ENCODE peak calls at places on chromosomes 1 and 21, in eight cellular contexts. One of them, this sample, is unnamed.

GRCh38 chr1:164361927-164362326 is 197.1 kb upstream of the PBX1 start:
- DNase-seq in breast epithelium: no peak
- DNase-seq in HepG2: no peak
- DNase-seq in suprapubic skin: no peak
- DNase-seq in K562: no peak
- DNase-seq in H1: no peak
- DNase-seq in HCT116: no peak
- DNase-seq in sigmoid colon: no peak
- DNase-seq in this sample: no peak

GRCh38 chr1:44423706-44424546 is 18.9 kb downstream of the RNF220 start:
- DNase-seq in breast epithelium: peak
- DNase-seq in HepG2: no peak
- DNase-seq in suprapubic skin: no peak
- DNase-seq in K562: no peak
- DNase-seq in H1: no peak
- DNase-seq in HCT116: no peak
- DNase-seq in sigmoid colon: peak
- DNase-seq in this sample: peak

GRCh38 chr1:26828352-26829093 is 2.0 kb downstream of the ZDHHC18 start:
- DNase-seq in breast epithelium: no peak
- DNase-seq in HepG2: no peak
- DNase-seq in suprapubic skin: no peak
- DNase-seq in K562: no peak
- DNase-seq in H1: no peak
- DNase-seq in HCT116: no peak
- DNase-seq in sigmoid colon: no peak
- DNase-seq in this sample: peak

GRCh38 chr1:34476371-34476770 is 278.5 kb upstream of the GJB5 start:
- DNase-seq in breast epithelium: no peak
- DNase-seq in HepG2: no peak
- DNase-seq in suprapubic skin: no peak
- DNase-seq in K562: no peak
- DNase-seq in H1: no peak
- DNase-seq in HCT116: no peak
- DNase-seq in sigmoid colon: no peak
- DNase-seq in this sample: no peak

GRCh38 chr1:205658943-205659581 is 21.2 kb downstream of the SLC45A3 start:
- DNase-seq in breast epithelium: peak
- DNase-seq in HepG2: peak
- DNase-seq in suprapubic skin: peak
- DNase-seq in K562: peak
- DNase-seq in H1: no peak
- DNase-seq in HCT116: no peak
- DNase-seq in sigmoid colon: peak
- DNase-seq in this sample: peak

GRCh38 chr1:190615818-190616217 is 138.2 kb upstream of the BRINP3 start:
- DNase-seq in breast epithelium: no peak
- DNase-seq in HepG2: no peak
- DNase-seq in suprapubic skin: no peak
- DNase-seq in K562: no peak
- DNase-seq in H1: peak
- DNase-seq in HCT116: no peak
- DNase-seq in sigmoid colon: no peak
- DNase-seq in this sample: no peak

GRCh38 chr1:111605553-111605952 is 14.0 kb upstream of the RAP1A start:
- DNase-seq in breast epithelium: no peak
- DNase-seq in HepG2: no peak
- DNase-seq in suprapubic skin: peak
- DNase-seq in K562: no peak
- DNase-seq in H1: no peak
- DNase-seq in HCT116: no peak
- DNase-seq in sigmoid colon: peak
- DNase-seq in this sample: no peak

GRCh38 chr1:225670806-225671733 is 18.1 kb upstream of the ENAH start:
- DNase-seq in breast epithelium: no peak
- DNase-seq in HepG2: peak
- DNase-seq in suprapubic skin: no peak
- DNase-seq in K562: no peak
- DNase-seq in H1: no peak
- DNase-seq in HCT116: no peak
- DNase-seq in sigmoid colon: no peak
- DNase-seq in this sample: no peak

GRCh38 chr21:33403128-33403785 is at the start of gene IFNGR2:
- DNase-seq in breast epithelium: no peak
- DNase-seq in HepG2: no peak
- DNase-seq in suprapubic skin: no peak
- DNase-seq in K562: peak
- DNase-seq in H1: no peak
- DNase-seq in HCT116: no peak
- DNase-seq in sigmoid colon: peak
- DNase-seq in this sample: peak

GRCh38 chr21:41142051-41142795 is 25.7 kb upstream of the BACE2 start:
- DNase-seq in breast epithelium: peak
- DNase-seq in HepG2: peak
- DNase-seq in suprapubic skin: no peak
- DNase-seq in K562: no peak
- DNase-seq in H1: no peak
- DNase-seq in HCT116: no peak
- DNase-seq in sigmoid colon: no peak
- DNase-seq in this sample: no peak

DNA sequence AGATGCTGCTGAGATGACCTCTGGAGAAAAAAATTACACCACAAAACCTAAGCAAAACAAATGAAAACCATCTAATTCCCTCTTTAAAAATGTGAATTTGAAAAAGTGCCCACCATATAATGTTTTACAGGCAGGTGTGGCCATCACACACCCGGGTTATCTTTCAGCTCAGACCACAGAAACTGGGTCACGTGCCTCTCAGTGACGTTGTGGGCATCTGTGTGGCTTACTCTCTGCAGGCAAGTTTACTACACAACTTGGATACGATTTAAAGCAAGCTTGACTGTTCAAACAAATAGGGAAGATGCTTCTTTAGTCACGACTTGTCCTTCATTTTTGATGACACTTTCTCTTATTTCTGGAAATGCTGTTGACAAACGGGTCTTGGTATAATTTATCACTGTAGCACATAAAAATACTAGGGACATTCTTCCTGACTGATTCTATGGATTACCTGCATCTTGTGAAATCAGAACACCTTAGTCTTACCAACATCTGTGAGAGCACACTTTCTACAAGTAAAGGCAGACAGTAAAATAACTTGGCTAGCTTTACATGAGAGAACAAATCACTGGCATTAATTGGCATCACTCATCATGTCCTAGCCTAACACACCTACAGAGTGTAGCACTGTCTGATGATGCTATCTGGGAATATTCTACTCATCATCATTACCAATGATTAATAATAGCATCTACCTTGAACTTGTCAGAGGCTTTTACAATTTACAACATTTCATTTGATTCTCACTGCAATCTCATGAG is 89.3 kb upstream of the EDEM3 start:
- DNase-seq in breast epithelium: no peak
- DNase-seq in HepG2: no peak
- DNase-seq in suprapubic skin: no peak
- DNase-seq in K562: no peak
- DNase-seq in H1: no peak
- DNase-seq in HCT116: no peak
- DNase-seq in sigmoid colon: no peak
- DNase-seq in this sample: peak
- TF ChIP-seq POLR2AphosphoS5 in breast epithelium: no peak
- TF ChIP-seq POLR2AphosphoS5 in HepG2: no peak
- TF ChIP-seq POLR2AphosphoS5 in suprapubic skin: no peak
- TF ChIP-seq POLR2AphosphoS5 in K562: no peak
- TF ChIP-seq POLR2AphosphoS5 in H1: no peak
- TF ChIP-seq POLR2AphosphoS5 in HCT116: no peak
- TF ChIP-seq POLR2AphosphoS5 in sigmoid colon: no peak
- TF ChIP-seq POLR2AphosphoS5 in this sample: no peak

DNA sequence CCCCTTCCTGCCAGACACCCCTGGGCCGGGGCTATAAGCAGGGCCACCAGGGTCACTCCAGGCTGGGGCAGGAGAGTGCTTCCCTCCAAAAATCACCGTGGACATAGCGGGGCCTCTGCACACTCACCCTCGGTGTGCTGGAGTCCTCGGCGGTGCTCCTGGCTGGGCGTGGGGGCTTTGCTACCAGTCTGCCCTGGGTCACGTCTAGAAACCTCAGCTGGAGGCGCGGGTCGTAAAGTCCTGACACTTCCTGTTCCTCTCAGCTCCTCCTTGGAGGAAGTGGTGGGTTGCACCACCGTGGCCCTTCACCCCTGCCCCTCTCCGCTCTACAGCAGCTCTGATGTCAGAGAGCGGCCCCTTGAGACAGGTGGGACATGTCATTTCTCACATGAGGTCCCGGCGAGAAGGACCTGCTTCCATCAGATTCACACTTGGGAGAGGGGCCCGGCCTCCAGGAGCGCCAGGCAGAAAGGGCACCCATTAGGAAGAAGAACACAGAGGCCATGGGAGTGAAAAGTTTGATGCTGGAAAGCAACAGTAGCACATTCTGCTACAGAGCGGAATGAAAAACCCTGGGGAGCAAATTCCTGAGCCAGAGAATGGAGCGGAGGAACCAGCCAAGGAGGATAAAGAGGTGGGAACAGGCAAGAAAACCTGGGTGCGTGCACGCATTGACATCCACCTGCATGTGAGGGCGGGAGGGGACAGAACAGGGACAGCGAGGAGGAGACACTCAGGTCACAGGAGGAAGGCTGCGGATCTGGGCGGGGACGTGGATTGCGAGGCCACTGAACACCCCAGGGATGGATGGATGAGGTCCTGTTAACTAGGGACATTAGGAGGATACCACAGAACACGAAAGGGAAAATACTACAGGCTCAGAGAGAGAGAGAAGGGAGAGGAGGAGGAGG is at the start of gene ITGB2:
- DNase-seq in breast epithelium: no peak
- DNase-seq in HepG2: no peak
- DNase-seq in suprapubic skin: no peak
- DNase-seq in K562: no peak
- DNase-seq in H1: no peak
- DNase-seq in HCT116: no peak
- DNase-seq in sigmoid colon: no peak
- DNase-seq in this sample: peak
- H3K4me3 ChIP-seq in breast epithelium: peak
- H3K4me3 ChIP-seq in HepG2: peak
- H3K4me3 ChIP-seq in suprapubic skin: peak
- H3K4me3 ChIP-seq in K562: no peak
- H3K4me3 ChIP-seq in H1: peak
- H3K4me3 ChIP-seq in HCT116: no peak
- H3K4me3 ChIP-seq in sigmoid colon: no peak
- H3K4me3 ChIP-seq in this sample: peak

GRCh38 chr21:45304945-45305344 is 17.2 kb upstream of the POFUT2 start:
- DNase-seq in breast epithelium: no peak
- DNase-seq in HepG2: no peak
- DNase-seq in suprapubic skin: no peak
- DNase-seq in K562: no peak
- DNase-seq in H1: no peak
- DNase-seq in HCT116: no peak
- DNase-seq in sigmoid colon: peak
- DNase-seq in this sample: no peak

GRCh38 chr21:45306453-45306831 is 18.7 kb upstream of the POFUT2 start:
- DNase-seq in breast epithelium: no peak
- DNase-seq in HepG2: no peak
- DNase-seq in suprapubic skin: no peak
- DNase-seq in K562: no peak
- DNase-seq in H1: no peak
- DNase-seq in HCT116: no peak
- DNase-seq in sigmoid colon: peak
- DNase-seq in this sample: no peak

GRCh38 chr21:45305831-45306230 is 18.1 kb upstream of the POFUT2 start:
- DNase-seq in breast epithelium: no peak
- DNase-seq in HepG2: no peak
- DNase-seq in suprapubic skin: no peak
- DNase-seq in K562: no peak
- DNase-seq in H1: no peak
- DNase-seq in HCT116: no peak
- DNase-seq in sigmoid colon: peak
- DNase-seq in this sample: no peak

GRCh38 chr21:45308211-45309068 is 20.7 kb upstream of the POFUT2 start:
- DNase-seq in breast epithelium: no peak
- DNase-seq in HepG2: peak
- DNase-seq in suprapubic skin: no peak
- DNase-seq in K562: no peak
- DNase-seq in H1: no peak
- DNase-seq in HCT116: no peak
- DNase-seq in sigmoid colon: peak
- DNase-seq in this sample: no peak

GRCh38 chr21:45306832-45307571 is 19.3 kb upstream of the POFUT2 start:
- DNase-seq in breast epithelium: peak
- DNase-seq in HepG2: peak
- DNase-seq in suprapubic skin: no peak
- DNase-seq in K562: peak
- DNase-seq in H1: no peak
- DNase-seq in HCT116: no peak
- DNase-seq in sigmoid colon: peak
- DNase-seq in this sample: peak
- TF ChIP-seq POLR2AphosphoS5 in breast epithelium: peak
- TF ChIP-seq POLR2AphosphoS5 in HepG2: no peak
- TF ChIP-seq POLR2AphosphoS5 in suprapubic skin: no peak
- TF ChIP-seq POLR2AphosphoS5 in K562: no peak
- TF ChIP-seq POLR2AphosphoS5 in H1: no peak
- TF ChIP-seq POLR2AphosphoS5 in HCT116: no peak
- TF ChIP-seq POLR2AphosphoS5 in sigmoid colon: peak
- TF ChIP-seq POLR2AphosphoS5 in this sample: peak

GRCh38 chr21:31557421-31557955 is 102.0 kb upstream of the SOD1 start:
- DNase-seq in breast epithelium: no peak
- DNase-seq in HepG2: no peak
- DNase-seq in suprapubic skin: no peak
- DNase-seq in K562: no peak
- DNase-seq in H1: no peak
- DNase-seq in HCT116: no peak
- DNase-seq in sigmoid colon: no peak
- DNase-seq in this sample: no peak
- H3K4me3 ChIP-seq in breast epithelium: peak
- H3K4me3 ChIP-seq in HepG2: no peak
- H3K4me3 ChIP-seq in suprapubic skin: peak
- H3K4me3 ChIP-seq in K562: no peak
- H3K4me3 ChIP-seq in H1: peak
- H3K4me3 ChIP-seq in HCT116: peak
- H3K4me3 ChIP-seq in sigmoid colon: no peak
- H3K4me3 ChIP-seq in this sample: no peak

This sample was measured in transverse colon.